ENCODE peak calls at places on chromosomes 7 and 10, in four cellular contexts. B is PC-9, X is hepatocyte, A is GM23338. T is an unnamed sample.

GRCh38 chr10:110733256-110733952 is 89.3 kb downstream of the RBM20 start:
- DNase-seq in B (no peak), X (no peak), A (no peak), T (no peak)

GRCh38 chr10:126570631-126571170 is 99.8 kb downstream of the C10orf90 start:
- DNase-seq in A (no peak), X (no peak), B (no peak), T (peak; percentile 67)

GRCh38 chr10:119316729-119317097 is 109.3 kb downstream of the GRK5 start:
- DNase-seq in A (no peak), X (peak; percentile 86), B (peak; percentile 83), T (peak; percentile 89)

GRCh38 chr7:135980665-135981180 is 3.6 kb upstream of the MTPN start:
- DNase-seq in X (no peak), B (peak; percentile 52), A (no peak), T (peak; percentile 90)

GRCh38 chr10:115001506-115002381 is 63.7 kb downstream of the TRUB1 start:
- DNase-seq in A (no peak), B (no peak), X (no peak), T (peak; percentile 65)

GRCh38 chr7:961546-962400 is 7.3 kb upstream of the ADAP1 start:
- DNase-seq in A (no peak), B (no peak), X (no peak), T (no peak)

GRCh38 chr10:124287791-124288190 is 130.9 kb downstream of the OAT start:
- DNase-seq in A (no peak), X (no peak), B (no peak), T (no peak)

GRCh38 chr7:110003827-110004226 is 1087.1 kb upstream of the LRRN3 start:
- DNase-seq in A (peak; percentile 6), X (no peak), B (no peak), T (no peak)

GRCh38 chr7:77222065-77222464 is 22.4 kb upstream of the FGL2 start:
- DNase-seq in X (no peak), A (no peak), B (no peak), T (no peak)

GRCh38 chr10:44935961-44936285 is 23.7 kb upstream of the RASSF4 start:
- DNase-seq in X (no peak), B (no peak), A (no peak), T (peak; percentile 6)

GRCh38 chr10:132405463-132405991 is 8.5 kb downstream of the PWWP2B start:
- DNase-seq in B (no peak), A (peak; percentile 59), X (no peak), T (no peak)
- H3K4me1 ChIP-seq in B (peaks cover 50% of the 10 kb centered on the region), A (peaks cover 25% of the 10 kb centered on the region), X (peaks cover 38% of the 10 kb centered on the region), T (no peaks in the 10 kb centered on the region)

GRCh38 chr7:156618791-156619367 is 21.7 kb upstream of the RNF32 start:
- DNase-seq in B (no peak), A (no peak), X (no peak), T (no peak)

GRCh38 chr7:156616269-156617202 is 24.0 kb upstream of the RNF32 start:
- DNase-seq in A (peak; percentile 66), B (no peak), X (peak; percentile 39), T (peak; percentile 33)

GRCh38 chr7:156618078-156618790 is 22.3 kb upstream of the RNF32 start:
- DNase-seq in B (no peak), X (no peak), A (no peak), T (no peak)

GRCh38 chr7:156614434-156615264 is 25.9 kb upstream of the RNF32 start:
- DNase-seq in A (no peak), X (peak; percentile 61), B (no peak), T (no peak)

DNA sequence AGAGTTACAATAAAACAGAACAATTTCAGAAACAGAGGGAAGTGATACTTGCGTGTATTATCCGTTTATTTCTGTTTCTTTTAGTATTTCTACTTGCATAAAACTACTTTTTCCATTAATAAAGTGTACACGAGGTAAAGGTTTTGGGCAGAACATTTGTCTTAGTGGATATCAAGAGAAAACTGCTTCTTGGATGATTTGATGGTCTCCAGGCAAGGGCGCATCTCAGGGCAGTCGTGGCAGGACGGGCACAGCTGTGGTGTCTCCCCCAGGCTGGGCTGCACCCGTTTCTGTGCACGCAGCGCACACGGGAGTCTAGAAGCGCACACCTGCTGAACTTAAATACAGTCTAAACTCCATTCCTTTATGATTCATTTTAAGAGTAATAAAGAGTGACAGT is 23.4 kb upstream of the RNF32 start:
- DNase-seq in A (no peak), B (no peak), X (no peak), T (no peak)
- TF ChIP-seq EZH2 in A (peak; percentile 7), B (no peak), X (no peak), T (peak; percentile 54)

GRCh38 chr10:127980898-127981297 is 74.0 kb downstream of the PTPRE start:
- DNase-seq in B (no peak), A (no peak), X (no peak), T (no peak)

GRCh38 chr10:127977368-127978009 is 70.6 kb downstream of the PTPRE start:
- DNase-seq in B (peak; percentile 55), X (no peak), A (no peak), T (peak; percentile 81)

GRCh38 chr10:127978481-127978880 is 71.6 kb downstream of the PTPRE start:
- DNase-seq in B (no peak), A (no peak), X (no peak), T (no peak)

GRCh38 chr10:127979017-127979416 is 72.1 kb downstream of the PTPRE start:
- DNase-seq in B (no peak), X (no peak), A (no peak), T (no peak)

DNA sequence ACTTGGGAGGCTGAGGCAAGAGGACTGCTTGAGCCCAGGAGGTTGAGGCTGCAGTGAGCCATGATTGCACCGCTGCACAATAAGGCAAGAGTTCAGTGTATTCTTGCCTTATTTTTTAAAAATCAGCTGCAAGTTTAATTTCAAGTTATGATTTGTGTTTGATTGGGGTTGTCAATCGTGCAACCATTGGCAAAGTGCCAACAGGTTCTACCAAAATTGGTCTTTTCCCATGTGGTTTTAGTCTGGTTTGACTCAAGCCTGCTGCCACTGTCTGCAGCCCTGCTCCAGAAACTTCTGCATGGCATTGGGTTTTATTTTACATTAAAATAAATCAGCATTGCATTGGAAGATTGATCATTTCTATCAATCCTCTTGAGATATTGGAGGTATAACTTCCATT is 72.7 kb downstream of the PTPRE start:
- DNase-seq in X (no peak), B (no peak), A (no peak), T (no peak)
- H3K27ac ChIP-seq in X (no peak overlapping the region), B (no peak overlapping the region), A (no peak overlapping the region), T (no peak overlapping the region)

DNA sequence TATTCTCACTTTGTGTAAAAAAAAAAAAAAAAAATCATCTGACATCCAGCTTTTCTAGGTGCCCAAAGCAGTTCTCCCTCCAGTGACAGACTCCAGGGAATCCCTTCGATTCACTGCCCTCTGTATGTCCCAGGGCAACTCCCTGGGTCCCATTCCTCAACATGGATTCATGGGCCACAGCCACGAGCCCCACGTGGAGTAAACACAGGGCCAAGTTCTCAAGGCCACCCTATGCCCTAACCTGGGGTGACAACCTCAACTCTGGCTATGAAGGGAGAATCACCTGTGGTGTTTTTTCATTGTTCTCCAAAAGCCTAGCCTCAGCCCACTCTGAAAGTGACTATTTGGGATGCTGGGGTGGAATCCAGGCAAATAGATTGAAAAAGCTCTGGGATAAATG is 3.4 kb downstream of the BNIP3 start:
- DNase-seq in X (no peak), B (no peak), A (no peak), T (no peak)
- H3K4me1 ChIP-seq in X (peaks cover 4% of the 10 kb centered on the region), B (no peaks in the 10 kb centered on the region), A (peaks cover 33% of the 10 kb centered on the region), T (peaks cover 20% of the 10 kb centered on the region)

GRCh38 chr10:101120884-101121660 is 10.0 kb upstream of the TLX1 start:
- DNase-seq in X (peak; percentile 44), A (no peak), B (no peak), T (peak; percentile 49)
- TF ChIP-seq EZH2 in X (peak; percentile 76), A (peak; percentile 93), B (no peak), T (no peak)

DNA sequence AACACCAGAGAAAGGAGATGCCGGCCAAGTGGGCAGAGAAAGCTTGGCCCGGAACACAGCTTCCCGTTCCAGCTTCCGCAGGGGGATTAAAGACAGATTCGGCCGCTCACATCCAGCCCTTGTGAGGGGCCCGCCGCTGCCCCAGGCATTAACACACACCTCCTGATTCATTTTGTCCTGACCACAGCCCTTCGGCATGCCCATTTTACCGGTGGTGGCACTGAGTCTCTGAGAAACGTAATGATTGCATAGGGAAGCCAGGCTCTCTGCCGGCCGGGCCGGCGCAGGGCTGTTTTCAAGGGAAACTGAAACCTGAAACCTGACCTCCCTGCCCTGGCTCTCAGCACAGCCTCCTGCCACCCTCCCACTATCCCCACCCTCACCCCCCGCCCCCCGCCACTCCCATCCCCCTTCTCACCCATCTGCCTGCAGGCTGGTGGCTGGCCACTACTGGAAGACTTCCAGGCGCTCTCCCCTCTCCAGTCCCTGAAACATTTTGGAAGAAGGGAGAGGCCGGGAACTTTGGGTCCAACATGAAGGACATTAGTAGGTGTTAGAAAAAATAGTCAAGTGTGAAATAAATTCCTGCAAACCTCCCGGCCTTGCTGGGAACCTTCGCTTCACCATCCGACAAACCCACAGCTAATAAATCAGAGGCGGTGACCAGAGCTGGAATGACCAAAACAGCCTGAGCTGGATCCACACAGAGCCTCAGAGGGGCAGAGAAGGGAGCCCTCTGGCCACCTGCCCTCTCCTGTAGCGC is 83.5 kb upstream of the CUX1 start:
- DNase-seq in B (no peak), A (peak; percentile 85), X (peak; percentile 73), T (peak; percentile 55)
- H3K27ac ChIP-seq in B (no peak overlapping the region), A (peak overlapping the region; percentile 63), X (peak overlapping the region; percentile 44), T (peak overlapping the region; percentile 3)

GRCh38 chr7:103344453-103345149 is at the start of gene DNAJC2:
- DNase-seq in B (peak; percentile 85), A (peak; percentile 96), X (peak; percentile 93), T (peak; percentile 97)
- H3K4me1 ChIP-seq in B (peaks cover 37% of the 10 kb centered on the region), A (peaks cover 19% of the 10 kb centered on the region), X (peaks cover 22% of the 10 kb centered on the region), T (peaks cover 34% of the 10 kb centered on the region)

T was measured in GM23248.